ENCODE peak calls at places on chromosomes 4 and X, in eight cellular contexts. One of them, this sample, is unnamed.

GRCh38 chr4:113499696-113500095 is 261.8 kb downstream of the CAMK2D start:
- DNase-seq in left kidney: no peak
- DNase-seq in amniotic epithelial cell: peak
- DNase-seq in epithelial cell of esophagus: peak
- DNase-seq in omental fat pad: no peak
- DNase-seq in nephron progenitor cell: no peak
- DNase-seq in caudate nucleus: no peak
- DNase-seq in iPS-NIHi11: no peak
- DNase-seq in this sample: no peak

GRCh38 chr4:1011022-1011694 is at the start of gene FGFRL1:
- DNase-seq in left kidney: peak
- DNase-seq in amniotic epithelial cell: peak
- DNase-seq in epithelial cell of esophagus: peak
- DNase-seq in omental fat pad: peak
- DNase-seq in nephron progenitor cell: peak
- DNase-seq in caudate nucleus: peak
- DNase-seq in iPS-NIHi11: peak
- DNase-seq in this sample: no peak

GRCh38 chrX:2696698-2697215 is 5.7 kb downstream of the CD99 start:
- DNase-seq in left kidney: peak
- DNase-seq in amniotic epithelial cell: peak
- DNase-seq in epithelial cell of esophagus: peak
- DNase-seq in omental fat pad: no peak
- DNase-seq in nephron progenitor cell: no peak
- DNase-seq in caudate nucleus: no peak
- DNase-seq in iPS-NIHi11: no peak
- DNase-seq in this sample: no peak

GRCh38 chr4:93897559-93897958 is 69.0 kb downstream of the ATOH1 start:
- DNase-seq in left kidney: peak
- DNase-seq in amniotic epithelial cell: no peak
- DNase-seq in epithelial cell of esophagus: peak
- DNase-seq in omental fat pad: no peak
- DNase-seq in nephron progenitor cell: no peak
- DNase-seq in caudate nucleus: no peak
- DNase-seq in iPS-NIHi11: peak
- DNase-seq in this sample: no peak

GRCh38 chrX:115378471-115378870 is 89.0 kb downstream of the LUZP4 start:
- DNase-seq in left kidney: no peak
- DNase-seq in amniotic epithelial cell: peak
- DNase-seq in epithelial cell of esophagus: no peak
- DNase-seq in omental fat pad: no peak
- DNase-seq in nephron progenitor cell: no peak
- DNase-seq in caudate nucleus: no peak
- DNase-seq in iPS-NIHi11: no peak
- DNase-seq in this sample: no peak

GRCh38 chr4:75924309-75924708 is 16.5 kb downstream of the NAAA start:
- DNase-seq in left kidney: no peak
- DNase-seq in amniotic epithelial cell: peak
- DNase-seq in epithelial cell of esophagus: no peak
- DNase-seq in omental fat pad: no peak
- DNase-seq in nephron progenitor cell: no peak
- DNase-seq in caudate nucleus: no peak
- DNase-seq in iPS-NIHi11: no peak
- DNase-seq in this sample: no peak

GRCh38 chr4:112968456-112969159 is 80.8 kb upstream of the ANK2 start:
- DNase-seq in left kidney: no peak
- DNase-seq in amniotic epithelial cell: no peak
- DNase-seq in epithelial cell of esophagus: peak
- DNase-seq in omental fat pad: no peak
- DNase-seq in nephron progenitor cell: no peak
- DNase-seq in caudate nucleus: no peak
- DNase-seq in iPS-NIHi11: no peak
- DNase-seq in this sample: no peak

GRCh38 chr4:31343058-31343457 is 622.9 kb downstream of the PCDH7 start:
- DNase-seq in left kidney: peak
- DNase-seq in amniotic epithelial cell: peak
- DNase-seq in epithelial cell of esophagus: no peak
- DNase-seq in omental fat pad: no peak
- DNase-seq in nephron progenitor cell: no peak
- DNase-seq in caudate nucleus: no peak
- DNase-seq in iPS-NIHi11: no peak
- DNase-seq in this sample: no peak

GRCh38 chr4:32022071-32022470 is 1301.9 kb downstream of the PCDH7 start:
- DNase-seq in left kidney: no peak
- DNase-seq in amniotic epithelial cell: peak
- DNase-seq in epithelial cell of esophagus: peak
- DNase-seq in omental fat pad: no peak
- DNase-seq in nephron progenitor cell: no peak
- DNase-seq in caudate nucleus: no peak
- DNase-seq in iPS-NIHi11: no peak
- DNase-seq in this sample: no peak

GRCh38 chrX:135543924-135544323 is 23.5 kb downstream of the INTS6L start:
- DNase-seq in left kidney: no peak
- DNase-seq in amniotic epithelial cell: no peak
- DNase-seq in epithelial cell of esophagus: peak
- DNase-seq in omental fat pad: no peak
- DNase-seq in nephron progenitor cell: no peak
- DNase-seq in caudate nucleus: no peak
- DNase-seq in iPS-NIHi11: peak
- DNase-seq in this sample: no peak

GRCh38 chr4:165402375-165402774 is 23.6 kb downstream of the CPE start:
- DNase-seq in left kidney: no peak
- DNase-seq in amniotic epithelial cell: peak
- DNase-seq in epithelial cell of esophagus: no peak
- DNase-seq in omental fat pad: no peak
- DNase-seq in nephron progenitor cell: no peak
- DNase-seq in caudate nucleus: no peak
- DNase-seq in iPS-NIHi11: no peak
- DNase-seq in this sample: no peak

GRCh38 chr4:6364581-6364980 is 94.9 kb downstream of the WFS1 start:
- DNase-seq in left kidney: no peak
- DNase-seq in amniotic epithelial cell: no peak
- DNase-seq in epithelial cell of esophagus: no peak
- DNase-seq in omental fat pad: no peak
- DNase-seq in nephron progenitor cell: no peak
- DNase-seq in caudate nucleus: no peak
- DNase-seq in iPS-NIHi11: no peak
- DNase-seq in this sample: no peak

GRCh38 chr4:663438-664428 is 10.3 kb downstream of the ATP5ME start:
- DNase-seq in left kidney: peak
- DNase-seq in amniotic epithelial cell: no peak
- DNase-seq in epithelial cell of esophagus: no peak
- DNase-seq in omental fat pad: no peak
- DNase-seq in nephron progenitor cell: peak
- DNase-seq in caudate nucleus: no peak
- DNase-seq in iPS-NIHi11: peak
- DNase-seq in this sample: no peak

GRCh38 chr4:166073783-166074182 is 200.7 kb downstream of the TLL1 start:
- DNase-seq in left kidney: no peak
- DNase-seq in amniotic epithelial cell: no peak
- DNase-seq in epithelial cell of esophagus: no peak
- DNase-seq in omental fat pad: no peak
- DNase-seq in nephron progenitor cell: no peak
- DNase-seq in caudate nucleus: no peak
- DNase-seq in iPS-NIHi11: no peak
- DNase-seq in this sample: no peak

GRCh38 chr4:13533670-13534343 is 10.5 kb downstream of the NKX3-2 start:
- DNase-seq in left kidney: peak
- DNase-seq in amniotic epithelial cell: no peak
- DNase-seq in epithelial cell of esophagus: no peak
- DNase-seq in omental fat pad: no peak
- DNase-seq in nephron progenitor cell: no peak
- DNase-seq in caudate nucleus: no peak
- DNase-seq in iPS-NIHi11: no peak
- DNase-seq in this sample: no peak

GRCh38 chrX:120680090-120680489 is 50.2 kb upstream of the C1GALT1C1 start:
- DNase-seq in left kidney: no peak
- DNase-seq in amniotic epithelial cell: no peak
- DNase-seq in epithelial cell of esophagus: no peak
- DNase-seq in omental fat pad: no peak
- DNase-seq in nephron progenitor cell: no peak
- DNase-seq in caudate nucleus: no peak
- DNase-seq in iPS-NIHi11: no peak
- DNase-seq in this sample: no peak

GRCh38 chr4:86032476-86033022 is 327.3 kb downstream of the MAPK10 start:
- DNase-seq in left kidney: peak
- DNase-seq in amniotic epithelial cell: peak
- DNase-seq in epithelial cell of esophagus: peak
- DNase-seq in omental fat pad: no peak
- DNase-seq in nephron progenitor cell: no peak
- DNase-seq in caudate nucleus: no peak
- DNase-seq in iPS-NIHi11: no peak
- DNase-seq in this sample: no peak

GRCh38 chrX:37998586-37999267 is 7.6 kb upstream of the SYTL5 start:
- DNase-seq in left kidney: peak
- DNase-seq in amniotic epithelial cell: peak
- DNase-seq in epithelial cell of esophagus: peak
- DNase-seq in omental fat pad: no peak
- DNase-seq in nephron progenitor cell: no peak
- DNase-seq in caudate nucleus: no peak
- DNase-seq in iPS-NIHi11: no peak
- DNase-seq in this sample: no peak

GRCh38 chr4:41573458-41574129 is 35.6 kb downstream of the LIMCH1 start:
- DNase-seq in left kidney: no peak
- DNase-seq in amniotic epithelial cell: peak
- DNase-seq in epithelial cell of esophagus: no peak
- DNase-seq in omental fat pad: no peak
- DNase-seq in nephron progenitor cell: no peak
- DNase-seq in caudate nucleus: no peak
- DNase-seq in iPS-NIHi11: no peak
- DNase-seq in this sample: peak

GRCh38 chr4:138992676-138993075 is 22.9 kb upstream of the NOCT start:
- DNase-seq in left kidney: no peak
- DNase-seq in amniotic epithelial cell: no peak
- DNase-seq in epithelial cell of esophagus: no peak
- DNase-seq in omental fat pad: no peak
- DNase-seq in nephron progenitor cell: no peak
- DNase-seq in caudate nucleus: no peak
- DNase-seq in iPS-NIHi11: no peak
- DNase-seq in this sample: no peak

GRCh38 chrX:47645530-47645929 is 4.8 kb downstream of the ELK1 start:
- DNase-seq in left kidney: peak
- DNase-seq in amniotic epithelial cell: peak
- DNase-seq in epithelial cell of esophagus: peak
- DNase-seq in omental fat pad: no peak
- DNase-seq in nephron progenitor cell: no peak
- DNase-seq in caudate nucleus: no peak
- DNase-seq in iPS-NIHi11: no peak
- DNase-seq in this sample: no peak

GRCh38 chr4:55004831-55005230 is 120.6 kb downstream of the KDR start:
- DNase-seq in left kidney: no peak
- DNase-seq in amniotic epithelial cell: peak
- DNase-seq in epithelial cell of esophagus: no peak
- DNase-seq in omental fat pad: no peak
- DNase-seq in nephron progenitor cell: no peak
- DNase-seq in caudate nucleus: no peak
- DNase-seq in iPS-NIHi11: no peak
- DNase-seq in this sample: no peak